ENCODE peak calls at places on chromosomes 5 and 9, in five cellular contexts. One of them, this sample, is unnamed.

GRCh38 chr5:94847019-94847418 is 228.6 kb downstream of the SLF1 start:
- DNase-seq in stomach: no peak
- DNase-seq in psoas muscle: no peak
- DNase-seq in dorsolateral prefrontal cortex: no peak
- DNase-seq in IMR-90: no peak
- DNase-seq in this sample: no peak

GRCh38 chr9:12784461-12785250 is 9.8 kb downstream of the LURAP1L start:
- DNase-seq in dorsolateral prefrontal cortex: no peak
- DNase-seq in IMR-90: peak
- DNase-seq in stomach: peak
- DNase-seq in psoas muscle: no peak
- DNase-seq in this sample: peak

GRCh38 chr5:78009937-78010527 is 233.9 kb upstream of the TBCA start:
- DNase-seq in IMR-90: peak
- DNase-seq in dorsolateral prefrontal cortex: no peak
- DNase-seq in psoas muscle: no peak
- DNase-seq in stomach: no peak
- DNase-seq in this sample: peak

GRCh38 chr5:104352954-104353353 is 790.4 kb upstream of the NUDT12 start:
- DNase-seq in stomach: no peak
- DNase-seq in psoas muscle: no peak
- DNase-seq in dorsolateral prefrontal cortex: no peak
- DNase-seq in IMR-90: no peak
- DNase-seq in this sample: no peak

GRCh38 chr9:91099471-91099870 is 262.2 kb downstream of the AUH start:
- DNase-seq in stomach: no peak
- DNase-seq in IMR-90: no peak
- DNase-seq in psoas muscle: no peak
- DNase-seq in dorsolateral prefrontal cortex: no peak
- DNase-seq in this sample: no peak

GRCh38 chr5:151122828-151123227 is 34.8 kb downstream of the ANXA6 start:
- DNase-seq in psoas muscle: no peak
- DNase-seq in stomach: no peak
- DNase-seq in IMR-90: no peak
- DNase-seq in dorsolateral prefrontal cortex: no peak
- DNase-seq in this sample: no peak

GRCh38 chr5:71986101-71986500 is 121.2 kb upstream of the MAP1B start:
- DNase-seq in psoas muscle: no peak
- DNase-seq in dorsolateral prefrontal cortex: no peak
- DNase-seq in IMR-90: no peak
- DNase-seq in stomach: no peak
- DNase-seq in this sample: no peak

GRCh38 chr5:153982206-153982605 is 56.5 kb downstream of the FAM114A2 start:
- DNase-seq in dorsolateral prefrontal cortex: no peak
- DNase-seq in IMR-90: no peak
- DNase-seq in stomach: no peak
- DNase-seq in psoas muscle: no peak
- DNase-seq in this sample: no peak

GRCh38 chr5:14671414-14671813 is 6.9 kb downstream of the OTULIN start:
- DNase-seq in stomach: no peak
- DNase-seq in psoas muscle: no peak
- DNase-seq in dorsolateral prefrontal cortex: no peak
- DNase-seq in IMR-90: peak
- DNase-seq in this sample: peak

GRCh38 chr5:4651811-4652565 is 488.1 kb upstream of the ADAMTS16 start:
- DNase-seq in IMR-90: no peak
- DNase-seq in dorsolateral prefrontal cortex: no peak
- DNase-seq in stomach: no peak
- DNase-seq in psoas muscle: no peak
- DNase-seq in this sample: no peak

GRCh38 chr5:155381654-155382053 is 368.1 kb downstream of the KIF4B start:
- DNase-seq in stomach: no peak
- DNase-seq in IMR-90: no peak
- DNase-seq in dorsolateral prefrontal cortex: no peak
- DNase-seq in psoas muscle: no peak
- DNase-seq in this sample: no peak

GRCh38 chr5:156036640-156037039 is 290.3 kb upstream of the SGCD start:
- DNase-seq in dorsolateral prefrontal cortex: no peak
- DNase-seq in IMR-90: peak
- DNase-seq in stomach: no peak
- DNase-seq in psoas muscle: no peak
- DNase-seq in this sample: no peak

GRCh38 chr5:56075361-56075760 is 80.6 kb upstream of the IL6ST start:
- DNase-seq in stomach: no peak
- DNase-seq in IMR-90: peak
- DNase-seq in psoas muscle: peak
- DNase-seq in dorsolateral prefrontal cortex: no peak
- DNase-seq in this sample: peak

GRCh38 chr5:127442085-127442484 is 75.4 kb upstream of the PRRC1 start:
- DNase-seq in dorsolateral prefrontal cortex: no peak
- DNase-seq in psoas muscle: no peak
- DNase-seq in stomach: no peak
- DNase-seq in IMR-90: peak
- DNase-seq in this sample: peak

GRCh38 chr9:121945849-121946248 is 147.3 kb downstream of the TTLL11 start:
- DNase-seq in IMR-90: peak
- DNase-seq in psoas muscle: no peak
- DNase-seq in dorsolateral prefrontal cortex: no peak
- DNase-seq in stomach: no peak
- DNase-seq in this sample: peak

GRCh38 chr5:115661156-115661555 is 35.3 kb upstream of the TMED7 start:
- DNase-seq in IMR-90: no peak
- DNase-seq in stomach: no peak
- DNase-seq in psoas muscle: no peak
- DNase-seq in dorsolateral prefrontal cortex: no peak
- DNase-seq in this sample: no peak

GRCh38 chr5:30392897-30393296 is 800.6 kb upstream of the CDH6 start:
- DNase-seq in psoas muscle: peak
- DNase-seq in stomach: peak
- DNase-seq in IMR-90: no peak
- DNase-seq in dorsolateral prefrontal cortex: no peak
- DNase-seq in this sample: no peak

GRCh38 chr5:146409081-146409671 is 38.0 kb upstream of the TCERG1 start:
- DNase-seq in IMR-90: peak
- DNase-seq in psoas muscle: no peak
- DNase-seq in stomach: no peak
- DNase-seq in dorsolateral prefrontal cortex: no peak
- DNase-seq in this sample: peak

GRCh38 chr9:128820665-128821583 is 2.6 kb downstream of the ENDOG start:
- DNase-seq in stomach: no peak
- DNase-seq in dorsolateral prefrontal cortex: no peak
- DNase-seq in IMR-90: no peak
- DNase-seq in psoas muscle: no peak
- DNase-seq in this sample: no peak

GRCh38 chr9:133739408-133740280 is 1.5 kb upstream of the SARDH start:
- DNase-seq in psoas muscle: no peak
- DNase-seq in dorsolateral prefrontal cortex: no peak
- DNase-seq in stomach: no peak
- DNase-seq in IMR-90: no peak
- DNase-seq in this sample: no peak

GRCh38 chr5:133309166-133309791 is 257.5 kb downstream of the HSPA4 start:
- DNase-seq in IMR-90: no peak
- DNase-seq in dorsolateral prefrontal cortex: no peak
- DNase-seq in stomach: no peak
- DNase-seq in psoas muscle: no peak
- DNase-seq in this sample: no peak

GRCh38 chr5:174947548-174947947 is 223.2 kb downstream of the MSX2 start:
- DNase-seq in dorsolateral prefrontal cortex: no peak
- DNase-seq in IMR-90: no peak
- DNase-seq in psoas muscle: no peak
- DNase-seq in stomach: no peak
- DNase-seq in this sample: no peak

GRCh38 chr9:127175764-127176163 is 53.3 kb upstream of the ANGPTL2 start:
- DNase-seq in dorsolateral prefrontal cortex: no peak
- DNase-seq in psoas muscle: no peak
- DNase-seq in stomach: peak
- DNase-seq in IMR-90: no peak
- DNase-seq in this sample: no peak

GRCh38 chr9:20513126-20513913 is 109.0 kb downstream of the MLLT3 start:
- DNase-seq in dorsolateral prefrontal cortex: no peak
- DNase-seq in stomach: no peak
- DNase-seq in psoas muscle: no peak
- DNase-seq in IMR-90: peak
- DNase-seq in this sample: no peak

GRCh38 chr9:93595461-93595860 is 19.1 kb downstream of the PHF2 start:
- DNase-seq in stomach: no peak
- DNase-seq in psoas muscle: no peak
- DNase-seq in IMR-90: no peak
- DNase-seq in dorsolateral prefrontal cortex: no peak
- DNase-seq in this sample: no peak

GRCh38 chr9:16289639-16290038 is 580.8 kb downstream of the BNC2 start:
- DNase-seq in IMR-90: no peak
- DNase-seq in psoas muscle: no peak
- DNase-seq in dorsolateral prefrontal cortex: no peak
- DNase-seq in stomach: no peak
- DNase-seq in this sample: peak

DNA sequence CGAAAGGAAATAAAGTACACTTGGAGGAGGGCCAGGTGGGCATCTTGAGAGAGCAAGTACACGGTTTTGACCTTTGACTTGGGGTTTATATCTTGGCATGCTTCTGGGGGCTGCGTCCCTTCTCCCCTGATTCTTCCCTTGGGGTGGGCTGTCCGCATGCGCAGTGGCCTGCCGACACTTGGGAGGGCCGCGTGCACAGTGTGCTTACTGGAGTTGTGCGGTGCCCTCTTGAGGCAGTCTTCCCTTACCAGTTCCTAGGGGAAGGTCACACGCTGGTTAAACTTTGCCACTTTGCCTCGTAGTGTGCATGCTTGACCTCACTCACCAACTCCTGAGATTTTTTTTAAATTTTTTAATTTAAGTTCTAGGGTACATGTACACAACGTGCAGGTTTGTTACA is 4.3 kb upstream of the CLPTM1L start:
- DNase-seq in stomach: no peak
- DNase-seq in IMR-90: no peak
- DNase-seq in dorsolateral prefrontal cortex: no peak
- DNase-seq in psoas muscle: no peak
- DNase-seq in this sample: no peak
- TF ChIP-seq CTCF in stomach: no peak
- TF ChIP-seq CTCF in IMR-90: no peak
- TF ChIP-seq CTCF in dorsolateral prefrontal cortex: no peak
- TF ChIP-seq CTCF in psoas muscle: no peak
- TF ChIP-seq CTCF in this sample: no peak

GRCh38 chr9:71703172-71703872 is 65.0 kb downstream of the CEMIP2 start:
- DNase-seq in dorsolateral prefrontal cortex: no peak
- DNase-seq in psoas muscle: no peak
- DNase-seq in stomach: no peak
- DNase-seq in IMR-90: no peak
- DNase-seq in this sample: peak

GRCh38 chr9:71693607-71694006 is 74.7 kb downstream of the CEMIP2 start:
- DNase-seq in IMR-90: no peak
- DNase-seq in psoas muscle: no peak
- DNase-seq in dorsolateral prefrontal cortex: no peak
- DNase-seq in stomach: no peak
- DNase-seq in this sample: no peak

GRCh38 chr9:71692337-71692736 is 76.0 kb downstream of the CEMIP2 start:
- DNase-seq in stomach: no peak
- DNase-seq in dorsolateral prefrontal cortex: no peak
- DNase-seq in psoas muscle: no peak
- DNase-seq in IMR-90: peak
- DNase-seq in this sample: peak

GRCh38 chr9:71694332-71694731 is 74.0 kb downstream of the CEMIP2 start:
- DNase-seq in IMR-90: no peak
- DNase-seq in stomach: no peak
- DNase-seq in dorsolateral prefrontal cortex: no peak
- DNase-seq in psoas muscle: no peak
- DNase-seq in this sample: no peak

GRCh38 chr9:71697882-71698281 is 70.4 kb downstream of the CEMIP2 start:
- DNase-seq in psoas muscle: no peak
- DNase-seq in dorsolateral prefrontal cortex: no peak
- DNase-seq in IMR-90: no peak
- DNase-seq in stomach: no peak
- DNase-seq in this sample: no peak
- TF ChIP-seq CTCF in psoas muscle: no peak
- TF ChIP-seq CTCF in dorsolateral prefrontal cortex: no peak
- TF ChIP-seq CTCF in IMR-90: no peak
- TF ChIP-seq CTCF in stomach: no peak
- TF ChIP-seq CTCF in this sample: no peak

GRCh38 chr5:173883347-173883924 is 4.7 kb upstream of the CPEB4 start:
- DNase-seq in stomach: no peak
- DNase-seq in dorsolateral prefrontal cortex: no peak
- DNase-seq in IMR-90: no peak
- DNase-seq in psoas muscle: no peak
- DNase-seq in this sample: no peak

GRCh38 chr5:173885054-173885443 is 3.1 kb upstream of the CPEB4 start:
- DNase-seq in IMR-90: no peak
- DNase-seq in stomach: no peak
- DNase-seq in dorsolateral prefrontal cortex: no peak
- DNase-seq in psoas muscle: no peak
- DNase-seq in this sample: no peak

GRCh38 chr5:173884402-173885053 is 3.6 kb upstream of the CPEB4 start:
- DNase-seq in stomach: peak
- DNase-seq in IMR-90: no peak
- DNase-seq in dorsolateral prefrontal cortex: no peak
- DNase-seq in psoas muscle: no peak
- DNase-seq in this sample: no peak

GRCh38 chr5:173886157-173886556 is 2.0 kb upstream of the CPEB4 start:
- DNase-seq in IMR-90: no peak
- DNase-seq in stomach: no peak
- DNase-seq in psoas muscle: no peak
- DNase-seq in dorsolateral prefrontal cortex: no peak
- DNase-seq in this sample: no peak

DNA sequence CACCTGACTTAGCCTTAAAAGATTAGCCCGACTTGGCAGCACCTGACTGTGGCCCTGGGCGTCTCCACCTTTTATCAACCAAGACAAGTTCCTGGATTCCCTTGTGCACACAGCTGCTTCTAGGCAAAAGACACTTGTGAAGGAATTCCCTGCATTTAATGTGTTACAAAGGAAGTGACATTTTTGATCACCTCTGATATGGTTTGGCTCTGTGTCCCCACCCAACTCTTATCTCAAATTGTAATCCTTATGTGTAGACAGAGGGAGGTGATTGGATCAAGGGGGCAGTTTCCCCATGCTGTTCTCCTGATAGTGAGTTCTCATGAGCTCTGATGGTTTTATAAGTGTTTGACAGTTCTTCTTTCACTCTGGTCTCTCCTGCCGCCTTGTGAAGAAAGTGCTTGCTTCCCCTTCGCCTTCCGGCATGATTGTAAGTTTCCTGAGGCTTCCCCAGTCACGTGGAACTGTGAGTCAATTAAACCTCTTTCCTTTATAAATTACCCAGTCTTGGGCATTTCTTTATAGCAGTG is 2.6 kb upstream of the CPEB4 start:
- DNase-seq in stomach: peak
- DNase-seq in dorsolateral prefrontal cortex: no peak
- DNase-seq in IMR-90: no peak
- DNase-seq in psoas muscle: no peak
- DNase-seq in this sample: peak
- TF ChIP-seq CTCF in stomach: no peak
- TF ChIP-seq CTCF in dorsolateral prefrontal cortex: no peak
- TF ChIP-seq CTCF in IMR-90: no peak
- TF ChIP-seq CTCF in psoas muscle: no peak
- TF ChIP-seq CTCF in this sample: no peak

DNA sequence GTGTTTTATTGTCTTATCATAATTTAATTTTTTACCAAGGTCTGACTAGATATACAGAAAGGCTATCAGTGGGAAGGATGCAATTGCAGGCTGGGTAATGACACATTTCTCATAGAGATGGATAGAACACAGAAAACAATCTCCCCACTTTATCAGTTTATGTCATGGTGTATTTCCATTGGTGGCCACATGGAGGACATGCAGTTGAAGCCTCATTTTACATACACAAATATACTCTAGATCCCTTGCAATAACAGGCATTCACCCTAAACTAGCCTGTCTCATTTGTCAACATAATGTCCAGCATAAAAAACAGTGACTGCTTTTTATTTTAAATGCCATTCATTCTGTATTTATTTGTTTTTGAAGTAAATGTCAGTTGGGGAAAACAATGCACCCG is 526.3 kb downstream of the GABRG2 start:
- DNase-seq in dorsolateral prefrontal cortex: no peak
- DNase-seq in stomach: no peak
- DNase-seq in IMR-90: no peak
- DNase-seq in psoas muscle: no peak
- DNase-seq in this sample: no peak
- TF ChIP-seq CTCF in dorsolateral prefrontal cortex: peak
- TF ChIP-seq CTCF in stomach: no peak
- TF ChIP-seq CTCF in IMR-90: no peak
- TF ChIP-seq CTCF in psoas muscle: no peak
- TF ChIP-seq CTCF in this sample: no peak